ENCODE peak calls at places on chromosomes 6 and 20, in four cellular contexts. O is heart right ventricle; P is mesendoderm; F is CD8-positive, alpha-beta T cell. C is an unnamed sample.
A peak's percentile ranks its signal among the peaks of the same experiment; 100 is the strongest.

GRCh38 chr6:92777146-92777740 is 642.1 kb downstream of the EPHA7 start:
- DNase-seq in F (no peak), P (peak; percentile 65), O (no peak), C (no peak)

GRCh38 chr6:142349215-142349823 is 47.5 kb downstream of the ADGRG6 start:
- DNase-seq in P (no peak), O (no peak), F (no peak), C (no peak)

GRCh38 chr6:5936140-5936539 is 70.6 kb downstream of the NRN1 start:
- DNase-seq in O (no peak), F (no peak), P (no peak), C (no peak)

GRCh38 chr20:53664121-53664520 is 70.5 kb upstream of the ZNF217 start:
- DNase-seq in F (no peak), P (no peak), O (no peak), C (no peak)

GRCh38 chr20:50588034-50588736 is 78.0 kb downstream of the PTPN1 start:
- DNase-seq in F (peak; percentile 71), O (peak; percentile 49), P (peak; percentile 77), C (peak; percentile 63)

GRCh38 chr20:15199698-15200097 is 862.3 kb upstream of the FLRT3 start:
- DNase-seq in O (no peak), P (no peak), F (no peak), C (no peak)

GRCh38 chr6:164345340-164345739 is 930.8 kb downstream of the QKI start:
- DNase-seq in P (peak; percentile 45), F (no peak), O (no peak), C (no peak)

GRCh38 chr20:3093861-3094361 is 9.4 kb upstream of the AVP start:
- DNase-seq in F (peak; percentile 81), P (no peak), O (no peak), C (peak; percentile 89)

GRCh38 chr20:17466641-17467040 is 64.5 kb downstream of the BFSP1 start:
- DNase-seq in O (no peak), F (no peak), P (no peak), C (no peak)

GRCh38 chr6:82205793-82206425 is 41.6 kb downstream of the IBTK start:
- DNase-seq in P (peak; percentile 25), O (peak; percentile 17), F (no peak), C (no peak)

GRCh38 chr20:35055445-35056276 is 36.9 kb downstream of the TRPC4AP start:
- DNase-seq in F (no peak), P (no peak), O (no peak), C (no peak)

GRCh38 chr20:41437836-41438235 is 71.2 kb upstream of the EMILIN3 start:
- DNase-seq in P (no peak), F (no peak), O (no peak), C (no peak)

GRCh38 chr6:147132889-147133288 is 71.3 kb upstream of the STXBP5 start:
- DNase-seq in F (no peak), O (no peak), P (no peak), C (no peak)

GRCh38 chr6:113672691-113673149 is 184.4 kb upstream of the MARCKS start:
- DNase-seq in O (peak; percentile 31), P (peak; percentile 36), F (no peak), C (no peak)

GRCh38 chr6:118770835-118771234 is 119.4 kb upstream of the CEP85L start:
- DNase-seq in P (no peak), O (no peak), F (no peak), C (no peak)

GRCh38 chr20:53857723-53858236 is 212.6 kb downstream of the BCAS1 start:
- DNase-seq in P (no peak), F (no peak), O (no peak), C (no peak)

GRCh38 chr6:163986313-163986712 is 571.8 kb downstream of the QKI start:
- DNase-seq in P (no peak), F (no peak), O (no peak), C (no peak)

GRCh38 chr20:51399138-51399890 is 143.2 kb downstream of the NFATC2 start:
- DNase-seq in O (no peak), P (no peak), F (no peak), C (no peak)

GRCh38 chr6:1911476-1911875 is 301.8 kb downstream of the FOXC1 start:
- DNase-seq in P (no peak), F (no peak), O (no peak), C (no peak)

GRCh38 chr20:10059006-10059405 is 24.2 kb downstream of the ANKEF1 start:
- DNase-seq in P (no peak), O (no peak), F (no peak), C (no peak)

GRCh38 chr20:4324611-4325238 is 309.4 kb upstream of the RNF24 start:
- DNase-seq in F (no peak), O (no peak), P (no peak), C (no peak)

GRCh38 chr6:11826779-11827178 is 48.2 kb upstream of the ADTRP start:
- DNase-seq in O (no peak), P (no peak), F (no peak), C (no peak)

GRCh38 chr6:11831653-11832052 is 53.0 kb upstream of the ADTRP start:
- DNase-seq in P (no peak), O (no peak), F (no peak), C (no peak)

GRCh38 chr6:11830105-11830504 is 51.5 kb upstream of the ADTRP start:
- DNase-seq in P (no peak), F (no peak), O (no peak), C (no peak)

GRCh38 chr6:11830520-11830919 is 51.9 kb upstream of the ADTRP start:
- DNase-seq in P (no peak), F (no peak), O (no peak), C (no peak)

GRCh38 chr6:11828185-11828897 is 49.7 kb upstream of the ADTRP start:
- DNase-seq in F (no peak), O (no peak), P (no peak), C (no peak)
- H3K27ac ChIP-seq in F (no peak overlapping the region), O (no peak overlapping the region), P (no peak overlapping the region), C (no peak overlapping the region)

GRCh38 chr6:31691564-31692108 is 10.8 kb upstream of the LY6G5C start:
- DNase-seq in O (no peak), F (no peak), P (no peak), C (no peak)

GRCh38 chr6:31687860-31688693 is 7.2 kb upstream of the LY6G5C start:
- DNase-seq in F (no peak), P (no peak), O (no peak), C (no peak)

GRCh38 chr6:31690231-31691077 is 9.6 kb upstream of the LY6G5C start:
- DNase-seq in P (peak; percentile 78), F (no peak), O (no peak), C (no peak)

GRCh38 chr6:31691078-31691463 is 10.2 kb upstream of the LY6G5C start:
- DNase-seq in O (no peak), P (no peak), F (no peak), C (no peak)

GRCh38 chr6:31689249-31690110 is 8.6 kb upstream of the LY6G5C start:
- DNase-seq in O (no peak), F (no peak), P (peak; percentile 41), C (no peak)
- H3K36me3 ChIP-seq in O (peaks cover 93% of the 10 kb centered on the region), F (peaks cover 60% of the 10 kb centered on the region), P (peaks cover 26% of the 10 kb centered on the region), C (peaks cover 81% of the 10 kb centered on the region)

GRCh38 chr6:33593414-33593727 is 13.3 kb upstream of the BAK1 start:
- DNase-seq in P (no peak), O (no peak), F (no peak), C (no peak)

GRCh38 chr6:33592595-33593413 is 12.7 kb upstream of the BAK1 start:
- DNase-seq in F (peak; percentile 69), P (peak; percentile 83), O (no peak), C (peak; percentile 48)

GRCh38 chr6:33590531-33591198 is 10.6 kb upstream of the BAK1 start:
- DNase-seq in P (peak; percentile 53), F (no peak), O (no peak), C (no peak)

GRCh38 chr6:33591633-33592032 is 11.6 kb upstream of the BAK1 start:
- DNase-seq in P (no peak), O (no peak), F (no peak), C (no peak)

GRCh38 chr6:33592280-33592594 is 12.2 kb upstream of the BAK1 start:
- DNase-seq in P (no peak), O (no peak), F (no peak), C (no peak)
- H3K27ac ChIP-seq in P (no peak overlapping the region), O (no peak overlapping the region), F (no peak overlapping the region), C (peak overlapping the region; percentile 66)

GRCh38 chr6:151096255-151096612 is 143.5 kb upstream of the AKAP12 start:
- DNase-seq in O (no peak), P (no peak), F (no peak), C (no peak)

GRCh38 chr6:151095538-151096254 is 144.1 kb upstream of the AKAP12 start:
- DNase-seq in F (no peak), O (no peak), P (no peak), C (no peak)

GRCh38 chr6:151096691-151097090 is 143.1 kb upstream of the AKAP12 start:
- DNase-seq in O (no peak), F (no peak), P (no peak), C (no peak)

GRCh38 chr6:151098166-151098565 is 141.6 kb upstream of the AKAP12 start:
- DNase-seq in P (no peak), O (no peak), F (no peak), C (no peak)

DNA sequence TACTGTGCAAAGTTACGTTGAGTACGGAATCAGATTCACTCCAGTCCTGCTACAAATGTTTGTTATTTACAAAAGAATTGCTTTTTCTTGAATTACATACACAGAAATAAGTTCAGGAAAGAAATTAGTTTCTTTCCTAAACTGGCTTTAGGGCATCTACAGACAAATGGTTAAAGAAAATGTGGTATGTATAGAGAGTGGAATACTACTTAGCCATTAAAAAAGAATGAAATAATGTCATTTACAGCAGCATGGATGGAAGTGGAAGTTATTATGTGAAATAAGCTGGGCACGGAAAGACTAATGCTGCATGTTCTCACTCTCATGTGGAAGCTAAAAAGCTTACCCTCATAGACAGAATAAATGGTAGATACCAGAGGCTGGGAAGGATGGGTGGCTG is 142.6 kb upstream of the AKAP12 start:
- DNase-seq in O (no peak), F (no peak), P (no peak), C (no peak)
- H3K36me3 ChIP-seq in O (no peaks in the 10 kb centered on the region), F (no peaks in the 10 kb centered on the region), P (peaks cover 4% of the 10 kb centered on the region), C (no peaks in the 10 kb centered on the region)

GRCh38 chr20:11716945-11717248 is 200.8 kb upstream of the BTBD3 start:
- DNase-seq in O (no peak), F (no peak), P (no peak), C (no peak)
- H3K27ac ChIP-seq in O (no peak overlapping the region), F (no peak overlapping the region), P (no peak overlapping the region), C (no peak overlapping the region)

GRCh38 chr20:58675641-58676040 is 17.0 kb upstream of the NPEPL1 start:
- DNase-seq in F (no peak), P (no peak), O (no peak), C (no peak)

GRCh38 chr20:58677205-58677604 is 15.4 kb upstream of the NPEPL1 start:
- DNase-seq in P (no peak), O (no peak), F (no peak), C (no peak)

GRCh38 chr20:58677808-58678207 is 14.8 kb upstream of the NPEPL1 start:
- DNase-seq in P (peak; percentile 48), O (no peak), F (no peak), C (no peak)

GRCh38 chr20:58675146-58675584 is 17.4 kb upstream of the NPEPL1 start:
- DNase-seq in F (no peak), O (no peak), P (no peak), C (no peak)

DNA sequence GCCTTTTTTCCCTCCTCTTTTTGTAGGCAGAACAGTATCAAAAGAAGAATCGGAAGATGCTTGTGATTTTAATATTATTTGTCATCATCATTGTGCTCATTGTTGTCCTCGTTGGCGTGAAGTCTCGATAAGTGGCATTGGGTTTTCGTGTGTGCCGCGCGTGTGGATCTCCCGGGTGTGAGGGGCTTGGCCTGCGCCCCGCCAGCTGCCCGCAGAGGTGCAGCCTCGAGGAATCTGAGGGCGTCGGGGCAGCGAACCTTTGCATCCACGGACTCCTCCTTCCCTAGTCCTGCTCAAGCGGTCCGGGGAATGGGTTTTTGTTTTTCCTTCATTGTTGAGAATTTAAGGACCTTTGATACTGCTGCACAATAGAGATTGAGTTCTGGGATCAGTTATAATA is 16.4 kb upstream of the NPEPL1 start:
- DNase-seq in F (no peak), O (no peak), P (no peak), C (no peak)
- H3K36me3 ChIP-seq in F (peaks cover 54% of the 10 kb centered on the region), O (peaks cover 98% of the 10 kb centered on the region), P (peaks cover 10% of the 10 kb centered on the region), C (peaks cover 25% of the 10 kb centered on the region)

C was measured in naive thymus-derived CD4-positive, alpha-beta T cell.